ENCODE peak calls at places on chromosomes 5 and 9, in ten cellular contexts. A is skeletal muscle cell; Z is HFFc6; F is ELR; U is activated T-helper 1 cell treated with Interleukin-2 at 50 U/mL for 16 hours; J is stimulated activated CD4-positive, alpha-beta T cell treated with anti-CD3 and anti-CD28 coated beads, Interleukin-4, amount 100 ng/mL, for 1 hour; M is aorta; K is posterior vena cava; B is neuronal stem cell; C is transverse colon. N is an unnamed sample.

GRCh38 chr5:72452515-72453259 is 54.5 kb downstream of the ZNF366 start:
- DNase-seq in Z (peak; percentile 58), U (no peak), M (peak; percentile 84), F (peak; percentile 83), J (no peak), B (no peak), A (peak; percentile 78), K (peak; percentile 84), C (peak; percentile 54), N (peak; percentile 94)

GRCh38 chr5:7745882-7746735 is 104.8 kb downstream of the CFAP90 start:
- DNase-seq in J (peak; percentile 32), U (no peak), Z (peak; percentile 41), K (peak; percentile 89), F (peak; percentile 62), M (peak; percentile 80), A (peak; percentile 18), B (peak; percentile 71), C (peak; percentile 65), N (peak; percentile 38)

GRCh38 chr5:73093943-73094342 is 26.4 kb upstream of the TMEM171 start:
- DNase-seq in B (no peak), F (peak; percentile 88), Z (peak; percentile 82), C (no peak), A (peak; percentile 10), J (no peak), U (no peak), K (no peak), M (no peak), N (peak; percentile 6)

GRCh38 chr9:81557957-81558791 is 131.2 kb downstream of the TLE1 start:
- DNase-seq in M (no peak), A (peak; percentile 76), J (no peak), K (no peak), C (no peak), B (no peak), Z (peak; percentile 63), F (peak; percentile 48), U (no peak), N (peak; percentile 81)

GRCh38 chr5:108238936-108239887 is 142.7 kb downstream of the FBXL17 start:
- DNase-seq in U (no peak), B (no peak), A (no peak), F (no peak), J (no peak), C (no peak), Z (no peak), M (no peak), K (no peak), N (no peak)

GRCh38 chr5:130067364-130067763 is 163.1 kb downstream of the CHSY3 start:
- DNase-seq in F (no peak), B (no peak), K (no peak), C (no peak), A (no peak), Z (no peak), J (no peak), M (no peak), U (no peak), N (no peak)

GRCh38 chr9:92247296-92247695 is 46.2 kb downstream of the IARS1 start:
- DNase-seq in M (no peak), B (no peak), A (peak; percentile 18), Z (no peak), J (no peak), F (no peak), U (no peak), K (no peak), C (no peak), N (peak; percentile 48)

GRCh38 chr5:131245312-131245711 is 18.5 kb upstream of the CDC42SE2 start:
- DNase-seq in J (no peak), A (no peak), B (no peak), Z (no peak), U (no peak), K (no peak), C (no peak), M (no peak), F (no peak), N (no peak)

GRCh38 chr5:179227578-179228311 is 117.5 kb downstream of the ADAMTS2 start:
- DNase-seq in F (no peak), J (no peak), K (peak; percentile 75), U (no peak), Z (no peak), B (no peak), M (no peak), C (peak; percentile 3), A (no peak), N (no peak)

GRCh38 chr9:115759411-115759810 is 394.2 kb upstream of the PAPPA start:
- DNase-seq in A (no peak), M (no peak), F (no peak), J (no peak), U (no peak), Z (no peak), B (no peak), C (no peak), K (no peak), N (no peak)

GRCh38 chr5:80659111-80659510 is 4.3 kb upstream of the DHFR start:
- DNase-seq in Z (peak; percentile 20), K (no peak), M (no peak), J (no peak), U (no peak), F (peak; percentile 46), A (no peak), C (no peak), B (no peak), N (no peak)

GRCh38 chr5:53023969-53024368 is 34.8 kb downstream of the ITGA2 start:
- DNase-seq in F (peak; percentile 93), B (no peak), U (no peak), A (peak; percentile 83), Z (peak; percentile 82), K (no peak), C (no peak), J (no peak), M (no peak), N (peak; percentile 62)

GRCh38 chr5:133995341-133995740 is 9.4 kb downstream of the VDAC1 start:
- DNase-seq in C (no peak), A (no peak), J (no peak), Z (no peak), B (no peak), U (no peak), F (peak; percentile 33), K (peak; percentile 46), M (peak; percentile 24), N (no peak)

GRCh38 chr5:74865799-74866652 is at the start of gene FAM169A:
- DNase-seq in U (peak; percentile 29), K (no peak), J (peak; percentile 55), C (peak; percentile 51), F (peak; percentile 68), B (peak; percentile 59), A (no peak), M (no peak), Z (no peak), N (no peak)

GRCh38 chr9:93679536-93680444 is 103.4 kb downstream of the PHF2 start:
- DNase-seq in U (no peak), A (no peak), J (no peak), F (no peak), Z (no peak), M (peak; percentile 16), K (peak; percentile 68), C (no peak), B (no peak), N (no peak)

GRCh38 chr9:79131876-79132377 is 439.8 kb upstream of the TLE4 start:
- DNase-seq in M (no peak), U (no peak), C (no peak), J (no peak), A (no peak), K (no peak), Z (no peak), F (no peak), B (no peak), N (no peak)

N was measured in fibroblast of the conjunctiva.